ENCODE peak calls at places on chromosomes 7 and 10, in nine cellular contexts. E, K, Q, R, V, M, I, F and N are unnamed samples. For H3K4me1, the result is how much of the 10 kb centered on the place peaks cover.

GRCh38 chr7:104814671-104815400 is 199.2 kb upstream of the KMT2E start:
- DNase-seq in V (no peak), K (no peak), R (no peak), M (no peak), F (no peak), I (no peak), E (no peak), Q (no peak), N (no peak)

GRCh38 chr7:108067844-108068243 is 62.3 kb downstream of the LAMB4 start:
- DNase-seq in M (no peak), F (no peak), I (no peak), V (no peak), K (no peak), E (no peak), Q (no peak), R (no peak), N (no peak)

GRCh38 chr10:71548494-71548846 is 151.8 kb downstream of the CDH23 start:
- DNase-seq in K (peak), M (no peak), I (no peak), F (peak), E (peak), V (no peak), R (peak), Q (peak), N (peak)

GRCh38 chr10:110960333-110960712 is 40.9 kb downstream of the SHOC2 start:
- DNase-seq in F (no peak), K (no peak), Q (no peak), M (no peak), V (no peak), I (no peak), E (no peak), R (no peak), N (no peak)

GRCh38 chr7:7681191-7681935 is 37.0 kb downstream of the RPA3 start:
- DNase-seq in K (peak), I (peak), M (peak), V (peak), F (peak), R (peak), Q (peak), E (peak), N (peak)

GRCh38 chr10:33476757-33477273 is 142.3 kb upstream of the NRP1 start:
- DNase-seq in V (no peak), K (no peak), M (no peak), Q (no peak), E (no peak), F (no peak), I (no peak), R (no peak), N (no peak)

GRCh38 chr10:23826399-23826798 is 382.5 kb upstream of the KIAA1217 start:
- DNase-seq in M (no peak), I (peak), V (peak), E (peak), Q (peak), K (no peak), F (peak), R (peak), N (peak)

GRCh38 chr10:81073155-81073554 is 535.5 kb downstream of the SH2D4B start:
- DNase-seq in V (no peak), R (no peak), I (no peak), K (no peak), M (no peak), E (no peak), F (no peak), Q (no peak), N (no peak)

GRCh38 chr10:102781921-102782542 is 38.3 kb downstream of the WBP1L start:
- DNase-seq in F (no peak), K (peak), Q (no peak), V (peak), I (no peak), R (no peak), E (no peak), M (peak), N (no peak)

GRCh38 chr10:96971324-96971723 is 139.2 kb downstream of the LCOR start:
- DNase-seq in I (no peak), V (no peak), M (no peak), E (no peak), K (no peak), F (no peak), R (no peak), Q (no peak), N (no peak)

GRCh38 chr10:119670717-119671116 is 19.5 kb downstream of the BAG3 start:
- DNase-seq in V (peak), E (no peak), R (no peak), Q (no peak), K (no peak), M (no peak), I (no peak), F (no peak), N (no peak)

GRCh38 chr10:21496285-21497176 is 29.0 kb downstream of the SKIDA1 start:
- DNase-seq in V (peak), I (no peak), E (peak), R (peak), Q (peak), M (no peak), K (peak), F (peak), N (peak)

GRCh38 chr7:147524726-147525245 is 1065.8 kb upstream of the C7orf33 start:
- DNase-seq in E (no peak), I (no peak), V (no peak), F (no peak), M (no peak), Q (no peak), R (no peak), K (no peak), N (no peak)

DNA sequence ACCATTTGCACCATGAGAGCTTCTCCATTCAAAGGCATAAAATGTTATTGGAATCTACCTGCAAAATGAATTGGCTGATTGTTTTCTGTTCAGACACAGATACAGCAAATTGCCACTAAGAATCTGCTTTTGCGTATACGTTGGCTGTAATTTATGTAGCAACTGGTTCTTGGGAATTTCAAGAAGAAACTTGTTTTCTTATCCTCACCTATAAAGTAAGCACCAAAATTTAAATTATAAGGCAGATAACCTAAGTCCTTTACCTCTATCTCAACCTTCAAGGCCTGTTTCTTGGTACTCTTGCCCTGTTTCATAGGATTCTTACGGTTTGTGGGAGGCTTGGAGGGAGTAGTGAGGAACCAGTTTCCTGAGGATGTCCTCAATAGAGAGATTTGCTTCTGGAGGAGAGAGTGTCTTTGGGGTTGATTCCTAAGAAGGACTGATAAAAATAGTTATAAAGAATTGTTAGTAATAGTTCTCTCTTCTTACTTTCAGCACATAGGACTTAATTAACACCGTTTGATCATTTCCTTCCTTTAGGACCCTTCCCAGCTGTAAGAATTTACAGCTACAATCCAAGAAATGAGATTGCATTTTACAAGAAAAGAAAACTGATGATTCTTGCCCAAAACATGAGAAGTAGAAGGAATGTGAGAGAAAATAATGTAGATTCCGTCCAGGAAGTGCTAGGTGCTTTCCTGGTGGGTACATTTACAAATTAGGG is 2.0 kb downstream of the STAMBPL1 start:
- DNase-seq in M (no peak), V (no peak), I (no peak), E (no peak), Q (no peak), F (no peak), K (no peak), R (no peak), N (no peak)
- H3K27ac ChIP-seq in M (peak), V (peak), I (no peak), E (peak), Q (peak), F (no peak), K (no peak), R (no peak), N (peak)

DNA sequence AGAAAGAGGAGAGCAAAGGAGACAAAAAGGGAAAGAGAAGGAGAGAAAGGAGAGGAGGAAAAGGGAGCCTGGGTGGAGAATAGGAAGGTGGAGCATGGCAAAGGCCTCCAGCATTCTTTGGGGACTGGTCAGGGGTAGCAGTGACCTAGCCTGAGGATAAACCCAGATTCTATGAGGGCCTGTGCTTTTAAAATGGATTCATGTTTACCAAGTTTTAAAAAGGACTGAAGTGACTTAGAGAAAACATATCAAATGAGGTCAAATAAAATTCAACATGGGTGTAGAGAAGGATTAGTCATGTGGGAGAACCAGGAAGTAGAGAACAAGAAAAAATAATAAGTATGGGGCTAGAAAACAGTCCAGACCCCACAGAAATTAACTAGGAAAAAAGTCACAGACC is 20.7 kb downstream of the CREB3L2 start:
- DNase-seq in M (peak), I (no peak), V (no peak), K (no peak), R (no peak), F (no peak), Q (no peak), E (no peak), N (no peak)
- H3K4me1 ChIP-seq in M (half or more), I (under half), V (half or more), K (half or more), R (under half), F (under half), Q (under half), E (under half), N (under half)

DNA sequence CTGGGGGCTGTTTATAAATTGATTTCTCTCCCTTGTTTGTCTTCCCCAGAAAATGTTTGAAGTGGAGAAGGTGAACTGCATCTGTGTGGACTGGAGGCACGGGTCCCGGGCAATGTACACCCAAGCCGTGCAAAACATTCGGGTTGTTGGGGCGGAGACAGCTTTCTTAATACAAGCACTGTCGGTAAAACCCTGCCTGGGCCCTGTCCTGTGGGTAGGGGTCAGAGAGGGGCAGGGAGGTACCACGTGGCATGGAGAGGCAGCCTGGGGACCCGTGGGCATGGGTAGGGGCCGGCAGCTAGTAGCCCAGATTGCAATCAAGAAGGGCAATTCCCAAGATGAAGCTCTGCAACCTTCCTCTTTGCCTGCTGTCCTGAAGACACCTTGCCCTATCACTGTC is 6.1 kb downstream of the PNLIPRP2 start:
- DNase-seq in F (no peak), E (no peak), M (no peak), R (no peak), V (no peak), I (no peak), Q (no peak), K (no peak), N (no peak)
- H3K4me2 ChIP-seq in F (no peak), E (no peak), M (no peak), R (no peak), V (no peak), I (no peak), Q (no peak), K (no peak), N (no peak)

GRCh38 chr7:143362126-143362961 is at the start of gene FAM131B:
- DNase-seq in F (peak), Q (no peak), E (no peak), M (no peak), I (peak), K (no peak), R (no peak), V (no peak), N (peak)
- H3K27ac ChIP-seq in F (no peak), Q (no peak), E (no peak), M (no peak), I (peak), K (no peak), R (peak), V (no peak), N (no peak)

GRCh38 chr10:26478061-26478460 is 39.9 kb downstream of the APBB1IP start:
- DNase-seq in Q (no peak), M (no peak), F (no peak), V (no peak), K (no peak), R (no peak), I (no peak), E (peak), N (peak)
- H3K4me1 ChIP-seq in Q (under half), M (under half), F (under half), V (under half), K (under half), R (under half), I (under half), E (half or more), N (half or more)

GRCh38 chr7:43396193-43396747 is 186.6 kb upstream of the STK17A start:
- DNase-seq in E (no peak), Q (no peak), V (no peak), M (no peak), F (no peak), R (no peak), I (no peak), K (no peak), N (no peak)
- H3K4me2 ChIP-seq in E (no peak), Q (no peak), V (no peak), M (no peak), F (no peak), R (no peak), I (no peak), K (no peak), N (no peak)

DNA sequence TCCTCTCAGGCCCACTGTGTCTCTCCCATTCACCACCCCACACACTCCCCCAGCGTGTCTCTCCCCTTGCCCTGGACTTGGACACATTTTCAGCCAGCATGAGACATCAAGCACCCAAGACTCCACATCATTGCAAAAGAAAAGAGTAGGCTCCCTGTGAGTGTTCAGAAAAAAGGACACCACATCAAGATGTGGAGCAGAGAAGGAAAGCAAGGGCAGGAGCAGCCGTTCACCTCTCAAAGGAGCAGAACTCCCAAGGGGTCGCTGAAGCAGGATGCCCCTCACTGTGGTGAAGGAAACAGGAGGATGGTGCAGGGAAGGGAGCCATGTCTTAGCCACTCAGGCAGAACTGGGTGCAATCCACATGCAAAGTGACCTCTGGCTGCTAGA is 89.9 kb upstream of the MACROH2A2 start:
- DNase-seq in R (no peak), M (no peak), V (no peak), I (no peak), Q (no peak), F (no peak), E (no peak), K (no peak), N (no peak)
- H3K27ac ChIP-seq in R (no peak), M (no peak), V (no peak), I (no peak), Q (no peak), F (no peak), E (no peak), K (no peak), N (no peak)

DNA sequence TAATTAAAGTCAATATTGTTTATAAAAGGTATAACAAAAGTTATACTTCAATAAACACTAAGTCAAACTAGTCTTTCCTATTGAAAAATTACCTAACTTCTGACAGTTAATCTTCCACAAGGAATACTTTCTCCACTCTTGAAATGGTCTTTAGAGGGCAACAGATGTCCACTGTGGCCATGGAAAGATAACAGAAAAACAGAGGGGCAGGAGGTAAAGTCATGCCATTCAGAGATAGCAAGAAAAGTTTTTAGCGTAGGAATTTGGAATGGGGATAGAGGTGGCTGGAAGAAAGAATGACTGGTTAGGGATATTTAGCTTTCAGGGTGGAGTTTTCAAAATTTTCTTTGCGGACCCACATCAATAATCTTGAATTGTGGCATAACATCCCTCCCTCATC is 34.7 kb downstream of the HYCC1 start:
- DNase-seq in R (no peak), F (no peak), Q (no peak), I (no peak), E (peak), K (no peak), M (no peak), V (no peak), N (no peak)
- H3K4me1 ChIP-seq in R (under half), F (under half), Q (under half), I (under half), E (under half), K (under half), M (under half), V (under half), N (under half)

GRCh38 chr10:79191951-79192676 is 123.3 kb downstream of the ZMIZ1 start:
- DNase-seq in Q (no peak), M (no peak), I (no peak), V (no peak), F (no peak), K (no peak), E (no peak), R (no peak), N (no peak)
- H3K4me2 ChIP-seq in Q (no peak), M (peak), I (no peak), V (no peak), F (no peak), K (no peak), E (peak), R (no peak), N (no peak)

GRCh38 chr10:75223507-75223906 is 12.2 kb downstream of the COMTD1 start:
- DNase-seq in I (no peak), F (no peak), E (no peak), M (no peak), K (no peak), R (peak), Q (no peak), V (no peak), N (no peak)
- H3K27ac ChIP-seq in I (peak), F (peak), E (no peak), M (no peak), K (no peak), R (peak), Q (peak), V (no peak), N (no peak)